ENCODE peak calls at places on chromosomes 11 and 22, in four cellular contexts. A, G, E and U are unnamed samples.

GRCh38 chr22:22749167-22749758 is 104.8 kb downstream of the GGTLC2 start:
- DNase-seq in A (no peak), G (no peak), E (no peak), U (no peak)

GRCh38 chr11:113874096-113874919 is 1.1 kb downstream of the USP28 start:
- DNase-seq in A (peak; percentile 30), G (peak; percentile 8), E (no peak), U (no peak)

GRCh38 chr11:93662177-93662575 is 694 bp downstream of the CEP295 start:
- DNase-seq in A (no peak), G (no peak), E (peak; percentile 32), U (no peak)

GRCh38 chr11:121494355-121495099 is 41.8 kb upstream of the SORL1-AS1 start:
- DNase-seq in A (no peak), G (no peak), E (peak; percentile 66), U (no peak)

GRCh38 chr11:74636633-74637184 is 44.3 kb downstream of the POLD3 start:
- DNase-seq in A (no peak), G (peak; percentile 87), E (no peak), U (no peak)

GRCh38 chr11:59053387-59053786 is 32.7 kb upstream of the GLYATL1B start:
- DNase-seq in A (peak; percentile 41), G (peak; percentile 47), E (peak; percentile 84), U (peak; percentile 45)

GRCh38 chr11:4493480-4493818 is 11.0 kb downstream of the OR52K1 start:
- DNase-seq in A (no peak), G (no peak), E (no peak), U (no peak)

GRCh38 chr11:15157181-15157580 is 42.5 kb downstream of the INSC start:
- DNase-seq in A (no peak), G (peak; percentile 91), E (no peak), U (no peak)

GRCh38 chr11:95469268-95469667 is 238.3 kb upstream of the SESN3 start:
- DNase-seq in A (no peak), G (peak; percentile 45), E (no peak), U (no peak)

GRCh38 chr22:19599004-19599403 is 74.8 kb upstream of the CLDN5 start:
- DNase-seq in A (no peak), G (no peak), E (no peak), U (no peak)

GRCh38 chr11:114036156-114036811 is 23.2 kb upstream of the ZBTB16 start:
- DNase-seq in A (peak; percentile 84), G (peak; percentile 47), E (peak; percentile 24), U (peak; percentile 37)

GRCh38 chr11:68843052-68843561 is 1.4 kb upstream of the CPT1A start:
- DNase-seq in A (no peak), G (peak; percentile 41), E (peak; percentile 60), U (peak; percentile 34)

GRCh38 chr22:46936378-46936916 is 174.0 kb downstream of the TBC1D22A start:
- DNase-seq in A (no peak), G (peak; percentile 52), E (no peak), U (no peak)

GRCh38 chr11:4181780-4182721 is 87.5 kb downstream of the RRM1 start:
- DNase-seq in A (peak; percentile 43), G (peak; percentile 28), E (peak; percentile 71), U (no peak)

GRCh38 chr11:100887659-100888058 is 200.6 kb downstream of the ARHGAP42 start:
- DNase-seq in A (no peak), G (no peak), E (no peak), U (no peak)

GRCh38 chr22:42068351-42068730 is 2.3 kb downstream of the NAGA start:
- DNase-seq in A (no peak), G (no peak), E (no peak), U (no peak)

GRCh38 chr22:36323855-36324331 is 63.9 kb downstream of the MYH9 start:
- DNase-seq in A (no peak), G (peak; percentile 69), E (no peak), U (no peak)

GRCh38 chr11:104876324-104876723 is 21.9 kb downstream of the CASP12 start:
- DNase-seq in A (no peak), G (no peak), E (no peak), U (no peak)

DNA sequence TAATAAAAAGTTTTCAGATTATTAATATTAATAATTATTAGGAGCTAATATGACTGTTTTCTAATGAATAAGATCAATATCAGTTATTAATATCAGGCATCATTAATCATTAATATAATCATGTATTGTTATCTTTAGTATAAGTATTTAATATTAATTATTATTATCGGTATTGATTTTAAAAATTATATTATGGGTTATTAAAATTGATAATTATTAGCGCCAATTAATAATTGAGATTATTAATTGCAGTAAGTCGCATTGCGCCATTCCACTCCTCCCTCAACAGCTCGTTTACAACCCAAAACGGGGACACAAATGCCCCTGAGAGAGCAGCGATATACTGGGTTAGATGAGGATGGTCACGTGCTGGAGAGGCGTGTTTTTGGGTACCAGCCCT is 20.2 kb downstream of the XNDC1N start:
- DNase-seq in A (no peak), G (no peak), E (no peak), U (no peak)
- TF ChIP-seq CTCF in A (no peak), G (no peak), E (no peak), U (no peak)

DNA sequence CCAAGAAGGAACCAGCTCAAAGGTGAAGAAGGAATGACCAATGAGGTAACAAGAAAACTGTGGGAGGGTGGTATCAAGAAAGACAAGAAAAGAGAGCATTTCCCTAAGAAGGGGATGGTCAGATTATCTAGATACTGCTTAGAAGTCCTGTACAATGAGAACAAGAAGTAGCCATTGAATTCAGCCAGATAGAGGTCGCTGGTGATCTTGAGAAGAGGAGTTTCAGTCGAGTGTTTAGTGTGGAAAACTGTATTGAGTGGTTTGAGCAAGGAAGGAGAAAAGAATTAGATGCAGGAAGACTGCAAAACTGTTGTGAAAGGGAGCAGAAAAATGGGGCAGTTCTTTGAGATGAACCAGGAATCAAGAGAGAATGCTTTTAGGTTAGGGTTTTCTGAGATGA is 74.6 kb upstream of the FAT3 start:
- DNase-seq in A (no peak), G (peak; percentile 20), E (no peak), U (no peak)
- TF ChIP-seq CTCF in A (no peak), G (no peak), E (no peak), U (no peak)

DNA sequence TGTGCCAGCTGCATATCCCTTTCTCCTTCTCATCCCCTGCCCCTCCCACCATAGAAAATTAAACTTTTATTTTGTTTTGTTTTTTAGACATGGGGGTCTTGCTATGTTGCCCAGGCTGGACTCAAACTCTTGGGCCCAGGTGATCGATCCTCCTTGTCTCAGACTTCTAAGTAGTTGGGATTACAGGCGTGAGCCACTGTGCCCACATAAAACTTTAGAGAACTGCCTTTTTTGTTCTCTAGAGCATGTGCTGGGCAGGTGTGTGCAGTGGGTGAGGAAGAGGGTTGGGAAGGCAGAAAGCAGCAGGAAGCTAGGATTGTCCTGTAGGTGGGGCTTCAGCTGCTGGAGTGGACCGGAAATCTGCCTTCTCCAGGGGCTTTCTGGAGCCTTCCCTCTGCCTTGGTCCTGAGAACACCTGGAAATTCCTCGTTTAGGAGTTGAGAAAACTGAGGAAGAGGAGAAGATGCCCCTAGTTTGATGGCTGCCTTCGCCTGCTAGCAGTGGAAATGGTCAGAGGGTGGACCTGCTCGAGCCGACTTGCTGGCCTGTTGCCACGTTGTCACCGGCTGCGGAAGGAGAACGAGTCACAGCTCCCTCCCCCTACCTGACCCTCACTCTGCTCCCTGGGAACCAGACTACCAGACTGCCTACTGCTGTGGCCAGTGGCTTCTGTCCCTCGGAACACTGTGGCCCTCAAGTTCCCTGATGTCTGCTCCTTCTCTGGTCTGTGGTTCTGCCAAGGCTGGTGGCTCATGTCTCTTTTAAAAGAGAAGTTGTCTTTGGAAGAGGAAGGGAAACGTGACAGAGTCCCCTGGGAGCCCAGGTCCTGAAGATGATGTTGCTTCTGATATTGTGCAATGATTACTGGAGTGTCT is 4.0 kb downstream of the ST14 start:
- DNase-seq in A (no peak), G (no peak), E (no peak), U (no peak)
- TF ChIP-seq CTCF in A (no peak), G (no peak), E (no peak), U (no peak)

GRCh38 chr11:32781721-32782120 is 12.7 kb downstream of the CCDC73 start:
- DNase-seq in A (no peak), G (no peak), E (no peak), U (no peak)

GRCh38 chr11:32790916-32791315 is 3.5 kb downstream of the CCDC73 start:
- DNase-seq in A (no peak), G (no peak), E (no peak), U (no peak)

DNA sequence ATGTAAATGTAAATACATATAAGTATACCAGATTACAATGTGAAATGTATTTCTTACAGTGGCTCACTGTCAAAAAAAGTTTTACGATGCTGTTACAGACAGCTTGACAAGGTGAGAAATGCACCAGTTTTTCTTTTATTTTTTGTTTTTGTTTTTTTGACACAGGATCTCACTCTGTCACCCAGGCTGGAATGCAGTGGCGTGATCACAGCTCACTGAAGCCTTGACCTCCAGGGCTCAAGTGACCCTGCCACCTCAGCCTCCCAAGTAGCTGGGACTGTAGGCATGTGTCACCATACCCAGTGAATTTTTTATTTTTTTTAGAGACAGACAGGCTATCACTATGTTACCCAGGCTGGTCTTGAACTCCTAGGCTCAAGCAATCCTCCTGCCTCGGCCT is 9.2 kb downstream of the CCDC73 start:
- DNase-seq in A (no peak), G (no peak), E (no peak), U (no peak)
- TF ChIP-seq CTCF in A (no peak), G (no peak), E (no peak), U (no peak)

GRCh38 chr22:48488149-48488551 is 1339.5 kb downstream of the BRD1 start:
- DNase-seq in A (no peak), G (peak; percentile 39), E (no peak), U (no peak)
- TF ChIP-seq CTCF in A (no peak), G (peak; percentile 46), E (no peak), U (no peak)

GRCh38 chr22:26527574-26528465 is 15.5 kb upstream of the TFIP11 start:
- DNase-seq in A (no peak), G (no peak), E (no peak), U (no peak)
- TF ChIP-seq CTCF in A (no peak), G (no peak), E (no peak), U (no peak)